ENCODE peak calls at places on chromosomes 4 and X, in four cellular contexts. N is Caco-2, P is NCI-H748 treated with DMSO at 0.1 percent for 48 hours, B is lower lobe of right lung. R is an unnamed sample.
A peak's percentile ranks its signal among the peaks of the same experiment; 100 is the strongest.

GRCh38 chr4:2560167-2560566 is 23.7 kb downstream of the FAM193A start:
- DNase-seq in N (no peak), P (no peak), B (peak; percentile 11), R (no peak)

GRCh38 chrX:106039920-106040319 is 1.4 kb upstream of the SERPINA7 start:
- DNase-seq in N (peak; percentile 3), B (no peak), P (no peak), R (no peak)

GRCh38 chr4:67680568-67681222 is 20.3 kb downstream of the UBA6 start:
- DNase-seq in N (no peak), P (no peak), B (no peak), R (no peak)

GRCh38 chrX:119655125-119655524 is 37.8 kb downstream of the SEPTIN6 start:
- DNase-seq in N (no peak), B (no peak), P (no peak), R (peak; percentile 44)

GRCh38 chrX:40646489-40647306 is 663 bp downstream of the CXorf38 start:
- DNase-seq in P (peak; percentile 34), B (peak; percentile 66), N (peak; percentile 20), R (peak; percentile 51)

GRCh38 chr4:82886145-82886942 is 4.6 kb downstream of the SEC31A start:
- DNase-seq in B (no peak), P (no peak), N (no peak), R (no peak)

GRCh38 chr4:181146031-181146430 is 1097.2 kb upstream of the TENM3 start:
- DNase-seq in B (no peak), P (no peak), N (no peak), R (no peak)

GRCh38 chrX:9337056-9337455 is 127.8 kb upstream of the TBL1X start:
- DNase-seq in B (no peak), P (no peak), N (no peak), R (no peak)

GRCh38 chr4:105277702-105278101 is 131.0 kb downstream of the TET2 start:
- DNase-seq in B (no peak), N (no peak), P (peak; percentile 40), R (no peak)

GRCh38 chrX:13101439-13102139 is 57.2 kb upstream of the FAM9C start:
- DNase-seq in P (peak; percentile 18), N (peak; percentile 21), B (peak; percentile 67), R (no peak)

GRCh38 chrX:7028246-7028645 is 119.3 kb upstream of the STS start:
- DNase-seq in B (no peak), P (no peak), N (no peak), R (no peak)

GRCh38 chrX:107738768-107739167 is 36.8 kb downstream of the TSC22D3 start:
- DNase-seq in P (no peak), B (no peak), N (no peak), R (no peak)

R was measured in GM12865.